ENCODE peak calls at places on chromosomes 13 and 19, in ten cellular contexts. E is tibial nerve, F is ovary, Z is GM23248, U is WERI-Rb-1, I is Panc1, G is fibroblast of lung, O is H9, S is neural progenitor cell, M is stomach. H is an unnamed sample.

GRCh38 chr13:20231839-20232555 is at the start of gene GJB6:
- DNase-seq in M (peak; percentile 31), Z (peak; percentile 16), I (no peak), S (peak; percentile 82), G (no peak), E (no peak), U (no peak), O (peak; percentile 48), F (no peak), H (peak; percentile 10)

GRCh38 chr19:1015061-1015781 is 5.7 kb downstream of the TMEM259 start:
- DNase-seq in I (no peak), O (no peak), G (no peak), F (no peak), U (no peak), M (no peak), S (no peak), E (no peak), Z (no peak), H (no peak)

GRCh38 chr13:113410472-113411201 is 42.7 kb downstream of the ADPRHL1 start:
- DNase-seq in E (no peak), F (no peak), Z (peak; percentile 93), S (no peak), U (peak; percentile 82), O (no peak), G (peak; percentile 91), M (no peak), I (peak; percentile 65), H (peak; percentile 85)

GRCh38 chr13:44174769-44175425 is 198.7 kb upstream of the SERP2 start:
- DNase-seq in M (peak; percentile 34), S (no peak), I (no peak), Z (peak; percentile 74), U (no peak), E (no peak), O (no peak), G (peak; percentile 46), F (no peak), H (peak; percentile 7)

GRCh38 chr19:32178401-32178800 is 167.0 kb upstream of the ZNF507 start:
- DNase-seq in M (no peak), E (no peak), S (no peak), Z (no peak), O (no peak), F (no peak), U (no peak), G (no peak), I (no peak), H (no peak)

GRCh38 chr19:55304980-55305379 is 20.2 kb downstream of the TMEM150B start:
- DNase-seq in S (no peak), U (no peak), F (no peak), Z (no peak), I (no peak), O (peak; percentile 69), E (no peak), M (no peak), G (no peak), H (no peak)

GRCh38 chr13:33931397-33931987 is 113.5 kb downstream of the RFC3 start:
- DNase-seq in O (no peak), I (peak; percentile 2), E (no peak), F (no peak), G (peak; percentile 65), M (no peak), U (peak; percentile 35), S (peak; percentile 73), Z (peak; percentile 74), H (no peak)

GRCh38 chr13:97726664-97727235 is 226.7 kb upstream of the IPO5 start:
- DNase-seq in M (no peak), F (no peak), S (no peak), G (peak; percentile 68), I (no peak), Z (no peak), E (no peak), O (no peak), U (no peak), H (no peak)

GRCh38 chr13:65595881-65596280 is 1634.3 kb downstream of the PCDH9 start:
- DNase-seq in F (no peak), O (no peak), Z (peak; percentile 1), U (no peak), M (no peak), S (no peak), I (no peak), E (no peak), G (no peak), H (no peak)

GRCh38 chr19:50662442-50663279 is 13.4 kb downstream of the C19orf81 start:
- DNase-seq in S (no peak), I (no peak), G (no peak), E (no peak), F (no peak), M (no peak), O (no peak), U (no peak), Z (no peak), H (no peak)

GRCh38 chr19:50663280-50663790 is 14.1 kb downstream of the C19orf81 start:
- DNase-seq in M (no peak), O (no peak), E (no peak), S (no peak), I (no peak), G (no peak), Z (peak; percentile 40), U (peak; percentile 51), F (no peak), H (peak; percentile 21)

GRCh38 chr19:50661675-50662441 is 12.6 kb downstream of the C19orf81 start:
- DNase-seq in O (no peak), E (no peak), I (no peak), G (no peak), M (no peak), U (no peak), F (no peak), S (no peak), Z (no peak), H (no peak)

GRCh38 chr19:50666346-50667176 is 17.3 kb downstream of the C19orf81 start:
- DNase-seq in M (no peak), O (no peak), E (no peak), S (no peak), I (no peak), U (no peak), G (no peak), Z (no peak), F (no peak), H (no peak)

DNA sequence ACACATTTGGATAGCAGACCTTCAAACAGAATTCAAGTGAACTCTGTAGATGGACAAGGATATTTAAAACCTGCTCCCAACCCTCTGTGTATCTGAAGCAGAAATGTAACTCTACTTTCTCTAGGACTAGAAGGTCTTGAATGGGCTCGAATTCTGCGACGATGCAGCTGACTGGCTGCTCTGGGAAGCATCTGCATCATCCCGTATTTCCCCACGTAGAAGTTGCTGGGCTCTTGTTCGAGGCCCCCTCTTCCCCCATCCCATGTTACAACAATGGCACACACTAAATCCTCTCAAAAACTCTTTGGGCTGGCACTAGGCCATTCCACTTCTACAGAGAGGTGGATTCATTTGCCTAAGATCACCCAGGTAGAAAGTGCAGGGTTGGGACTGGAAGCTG is 15.0 kb downstream of the C19orf81 start:
- DNase-seq in E (no peak), U (no peak), I (no peak), Z (no peak), O (no peak), G (no peak), S (no peak), M (no peak), F (no peak), H (no peak)
- H3K9me3 ChIP-seq in E (no peaks in the 10 kb centered on the region), U (no peaks in the 10 kb centered on the region), I (no peaks in the 10 kb centered on the region), Z (no peaks in the 10 kb centered on the region), O (no peaks in the 10 kb centered on the region), G (no peaks in the 10 kb centered on the region), S (no peaks in the 10 kb centered on the region), M (peaks cover 1% of the 10 kb centered on the region), F (no peaks in the 10 kb centered on the region), H (no peaks in the 10 kb centered on the region)

GRCh38 chr19:20858861-20859260 is 64.2 kb upstream of the ZNF85 start:
- DNase-seq in F (no peak), O (peak; percentile 67), M (no peak), U (no peak), I (no peak), E (no peak), S (peak; percentile 15), G (no peak), Z (no peak), H (no peak)

GRCh38 chr19:20858218-20858617 is 64.8 kb upstream of the ZNF85 start:
- DNase-seq in E (no peak), O (peak; percentile 41), S (peak; percentile 4), I (no peak), F (no peak), M (no peak), G (no peak), Z (no peak), U (no peak), H (no peak)

GRCh38 chr19:20863176-20863575 is 59.9 kb upstream of the ZNF85 start:
- DNase-seq in G (no peak), Z (no peak), F (no peak), U (no peak), E (no peak), O (no peak), S (no peak), M (no peak), I (no peak), H (no peak)

GRCh38 chr19:20860339-20860738 is 62.7 kb upstream of the ZNF85 start:
- DNase-seq in M (no peak), I (no peak), F (no peak), U (no peak), G (no peak), O (no peak), Z (no peak), E (no peak), S (no peak), H (no peak)
- H3K9me3 ChIP-seq in M (peaks cover 64% of the 10 kb centered on the region), I (no peaks in the 10 kb centered on the region), F (no peaks in the 10 kb centered on the region), U (no peaks in the 10 kb centered on the region), G (no peaks in the 10 kb centered on the region), O (peaks cover 15% of the 10 kb centered on the region), Z (no peaks in the 10 kb centered on the region), E (no peaks in the 10 kb centered on the region), S (peaks cover 4% of the 10 kb centered on the region), H (no peaks in the 10 kb centered on the region)

DNA sequence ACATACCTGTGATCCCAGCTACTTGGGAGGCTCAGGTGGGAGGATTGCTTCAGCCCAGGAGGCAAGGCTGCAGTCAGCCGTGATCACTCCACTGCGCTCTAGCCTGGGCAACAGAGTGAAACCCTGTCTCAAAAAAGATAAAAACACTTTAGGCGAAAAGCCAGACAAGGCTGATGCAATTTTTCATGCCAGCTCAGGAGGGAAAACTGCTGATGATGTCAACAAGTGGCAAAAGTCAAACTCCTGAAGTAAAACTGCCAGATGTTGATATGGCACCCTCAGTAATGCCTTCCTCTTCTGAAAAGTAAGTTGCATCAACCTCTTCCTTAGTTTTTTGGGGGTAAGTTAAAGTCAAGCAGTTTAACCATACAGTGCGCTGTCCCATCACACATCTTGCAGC is 15.6 kb downstream of the ZNF599 start:
- DNase-seq in I (no peak), S (no peak), Z (no peak), E (no peak), M (no peak), U (no peak), O (no peak), G (no peak), F (no peak), H (no peak)
- H3K9me3 ChIP-seq in I (peaks cover 86% of the 10 kb centered on the region), S (peaks cover 39% of the 10 kb centered on the region), Z (peaks cover 32% of the 10 kb centered on the region), E (peaks cover 20% of the 10 kb centered on the region), M (peaks cover 100% of the 10 kb centered on the region), U (peaks cover 31% of the 10 kb centered on the region), O (peaks cover 76% of the 10 kb centered on the region), G (peaks cover 5% of the 10 kb centered on the region), F (peaks cover 35% of the 10 kb centered on the region), H (peaks cover 71% of the 10 kb centered on the region)

DNA sequence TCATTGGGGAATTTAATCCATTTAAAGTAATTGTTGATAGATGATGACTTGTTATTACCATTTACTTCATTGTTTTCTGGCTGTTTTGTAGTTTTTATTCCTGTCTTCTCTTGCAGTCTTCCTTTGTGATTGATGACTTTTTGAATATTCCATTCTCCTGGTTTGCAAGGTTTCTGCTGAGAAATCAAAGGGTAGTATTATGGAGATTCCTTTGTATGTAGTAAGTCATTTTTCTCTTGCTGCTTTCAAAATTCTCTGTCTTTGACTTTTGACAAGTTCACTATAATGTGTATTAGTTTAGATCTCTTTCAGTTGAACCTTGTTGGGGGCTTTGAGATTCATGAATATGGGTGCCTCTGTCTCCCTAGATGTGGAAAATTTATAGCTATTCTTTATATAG is 6.0 kb downstream of the ZNF559 start:
- DNase-seq in I (no peak), E (no peak), O (no peak), M (no peak), F (no peak), G (no peak), U (no peak), Z (no peak), S (no peak), H (no peak)
- H3K9me3 ChIP-seq in I (peaks cover 49% of the 10 kb centered on the region), E (peaks cover 20% of the 10 kb centered on the region), O (peaks cover 35% of the 10 kb centered on the region), M (peaks cover 100% of the 10 kb centered on the region), F (peaks cover 31% of the 10 kb centered on the region), G (no peaks in the 10 kb centered on the region), U (peaks cover 9% of the 10 kb centered on the region), Z (peaks cover 8% of the 10 kb centered on the region), S (peaks cover 62% of the 10 kb centered on the region), H (peaks cover 69% of the 10 kb centered on the region)

H was measured in MG63.